ENCODE peak calls at places on chromosomes 11 and 22, in four cellular contexts. J, Q, E and G are unnamed samples.

GRCh38 chr11:117931971-117932370 is 2.8 kb upstream of the TMPRSS13 start:
- DNase-seq in Q (peak; percentile 13), E (peak; percentile 18), J (no peak), G (peak; percentile 46)

GRCh38 chr11:103537904-103538502 is 428.8 kb downstream of the DYNC2H1 start:
- DNase-seq in Q (no peak), J (peak; percentile 42), E (peak; percentile 79), G (peak; percentile 49)

GRCh38 chr11:79708319-79708928 is 267.6 kb upstream of the TENM4 start:
- DNase-seq in E (peak; percentile 63), Q (peak; percentile 13), J (peak; percentile 41), G (peak; percentile 65)

GRCh38 chr22:47965896-47966295 is 1203.4 kb downstream of the TBC1D22A start:
- DNase-seq in J (no peak), E (no peak), Q (no peak), G (no peak)

GRCh38 chr22:41939981-41940852 is 6.7 kb downstream of the CENPM start:
- DNase-seq in J (no peak), E (no peak), Q (peak; percentile 94), G (no peak)

GRCh38 chr22:50081426-50082196 is 3.6 kb downstream of the MLC1 start:
- DNase-seq in Q (no peak), E (no peak), J (no peak), G (no peak)

GRCh38 chr11:58030653-58031052 is at the start of gene OR6Q1:
- DNase-seq in J (no peak), Q (no peak), E (no peak), G (no peak)

GRCh38 chr11:110962907-110963306 is 250.7 kb upstream of the ARHGAP20 start:
- DNase-seq in J (peak; percentile 12), E (peak; percentile 55), Q (no peak), G (no peak)

GRCh38 chr11:18776324-18776723 is 15.3 kb downstream of the PTPN5 start:
- DNase-seq in E (no peak), J (no peak), Q (no peak), G (no peak)

GRCh38 chr22:41857160-41857859 is 24.4 kb downstream of the SREBF2 start:
- DNase-seq in Q (peak; percentile 61), E (peak; percentile 77), J (peak; percentile 63), G (peak; percentile 60)